ENCODE peak calls at places on chromosomes 5 and 9, in ten cellular contexts. M, H, D, A, N, R, O, G, J and L are unnamed samples.

GRCh38 chr9:100455470-100455869 is 17.5 kb upstream of the TMEFF1 start:
- DNase-seq in R (no peak), M (no peak), N (no peak), O (no peak), G (no peak), J (no peak), H (peak; percentile 59), D (no peak), A (peak; percentile 39), L (no peak)

GRCh38 chr5:151255621-151256286 is 2.8 kb downstream of the GM2A start:
- DNase-seq in J (no peak), O (no peak), R (no peak), H (no peak), A (no peak), G (no peak), D (no peak), M (no peak), N (no peak), L (no peak)

GRCh38 chr9:122382901-122383850 is 12.4 kb downstream of the PTGS1 start:
- DNase-seq in G (peak; percentile 48), O (no peak), H (peak; percentile 70), D (no peak), A (peak; percentile 80), J (peak; percentile 56), M (no peak), R (no peak), N (no peak), L (no peak)

GRCh38 chr9:95332860-95333259 is 15.4 kb upstream of the FANCC start:
- DNase-seq in D (no peak), H (no peak), O (no peak), R (no peak), A (no peak), G (no peak), N (no peak), J (no peak), M (no peak), L (no peak)

GRCh38 chr5:108801776-108802175 is 54.1 kb downstream of the FER start:
- DNase-seq in H (peak; percentile 66), J (peak; percentile 66), R (no peak), O (no peak), M (no peak), N (peak; percentile 96), D (no peak), G (peak; percentile 96), A (peak; percentile 93), L (peak; percentile 4)

GRCh38 chr5:32810812-32811211 is 99.7 kb downstream of the NPR3 start:
- DNase-seq in D (no peak), O (no peak), H (peak; percentile 79), J (peak; percentile 86), G (peak; percentile 73), A (peak; percentile 93), N (no peak), R (no peak), M (no peak), L (no peak)

GRCh38 chr5:167912944-167913343 is 378.5 kb upstream of the WWC1 start:
- DNase-seq in N (peak; percentile 9), A (no peak), O (no peak), M (no peak), D (no peak), H (no peak), J (no peak), G (peak; percentile 6), R (no peak), L (no peak)

GRCh38 chr9:129574911-129575574 is 45.9 kb downstream of the C9orf50 start:
- DNase-seq in O (no peak), M (no peak), A (peak; percentile 77), J (peak; percentile 39), D (no peak), G (peak; percentile 89), H (no peak), N (peak; percentile 76), R (no peak), L (no peak)

GRCh38 chr9:68970150-68970549 is 43.8 kb downstream of the PRKACG start:
- DNase-seq in J (no peak), G (no peak), O (no peak), N (no peak), R (no peak), A (no peak), M (no peak), D (no peak), H (no peak), L (no peak)

GRCh38 chr9:110303136-110303535 is 34.5 kb downstream of the TXNDC8 start:
- DNase-seq in A (peak; percentile 67), O (no peak), R (no peak), N (peak; percentile 6), J (peak; percentile 64), G (peak; percentile 87), D (no peak), M (no peak), H (peak; percentile 54), L (no peak)

GRCh38 chr5:96687812-96688453 is 25.8 kb downstream of the CAST start:
- DNase-seq in R (no peak), M (no peak), N (peak; percentile 79), D (no peak), A (peak; percentile 62), G (peak; percentile 77), H (peak; percentile 49), O (no peak), J (no peak), L (no peak)

GRCh38 chr9:105355810-105356209 is 92.0 kb upstream of the FSD1L start:
- DNase-seq in J (no peak), N (peak; percentile 20), D (no peak), A (peak; percentile 26), R (no peak), H (no peak), G (peak; percentile 48), M (no peak), O (no peak), L (no peak)

GRCh38 chr9:137310190-137311052 is 8.3 kb upstream of the NRARP start:
- DNase-seq in G (no peak), A (no peak), H (peak; percentile 4), R (no peak), J (no peak), D (no peak), M (no peak), O (no peak), N (no peak), L (no peak)

GRCh38 chr5:130333089-130333488 is 428.8 kb downstream of the CHSY3 start:
- DNase-seq in A (no peak), G (peak; percentile 78), H (peak; percentile 4), N (peak; percentile 75), D (no peak), O (no peak), J (peak; percentile 47), M (no peak), R (no peak), L (no peak)

GRCh38 chr9:96417610-96418073 is 528 bp downstream of the ZNF367 start:
- DNase-seq in R (no peak), H (no peak), J (no peak), D (peak; percentile 23), O (peak; percentile 20), M (peak; percentile 36), N (no peak), A (peak; percentile 59), G (peak; percentile 7), L (peak; percentile 34)

GRCh38 chr5:42858709-42859108 is 47.0 kb upstream of the SELENOP start:
- DNase-seq in H (no peak), N (no peak), D (no peak), G (no peak), O (no peak), R (no peak), M (no peak), J (no peak), A (no peak), L (no peak)

GRCh38 chr5:127294829-127295228 is 4.2 kb downstream of the MEGF10 start:
- DNase-seq in O (no peak), R (no peak), J (peak; percentile 34), N (no peak), A (no peak), D (no peak), M (no peak), G (no peak), H (no peak), L (no peak)

GRCh38 chr9:19130436-19130835 is 3.1 kb upstream of the PLIN2 start:
- DNase-seq in G (no peak), H (no peak), D (no peak), M (no peak), R (no peak), N (peak; percentile 20), A (no peak), O (no peak), J (no peak), L (no peak)

GRCh38 chr5:100803391-100803790 is 99.7 kb downstream of the ST8SIA4 start:
- DNase-seq in R (no peak), J (no peak), O (no peak), D (no peak), G (no peak), M (no peak), H (no peak), A (peak; percentile 60), N (peak; percentile 18), L (no peak)

GRCh38 chr5:148858106-148858505 is 31.7 kb downstream of the ADRB2 start:
- DNase-seq in M (no peak), N (peak; percentile 23), G (peak; percentile 8), O (no peak), D (no peak), J (no peak), H (peak; percentile 47), A (peak; percentile 55), R (no peak), L (no peak)

GRCh38 chr9:128245293-128246151 is 30.3 kb downstream of the GOLGA2 start:
- DNase-seq in R (no peak), H (peak; percentile 81), D (no peak), A (peak; percentile 88), J (no peak), G (peak; percentile 73), O (peak; percentile 51), N (peak; percentile 87), M (no peak), L (peak; percentile 98)

GRCh38 chr5:107389769-107390168 is 281.0 kb downstream of the EFNA5 start:
- DNase-seq in H (no peak), R (no peak), O (no peak), N (no peak), D (no peak), A (no peak), J (no peak), M (no peak), G (no peak), L (no peak)

GRCh38 chr5:139911425-139912120 is 116.0 kb downstream of the PSD2 start:
- DNase-seq in H (no peak), M (no peak), J (no peak), R (no peak), G (no peak), D (no peak), O (no peak), A (no peak), N (no peak), L (no peak)